ENCODE peak calls at places on chromosomes 4 and X, in eight cellular contexts. One of them, this sample, is unnamed.

GRCh38 chrX:139720136-139720535 is 12.2 kb upstream of the MCF2 start:
- DNase-seq in ascending aorta: no peak
- DNase-seq in T-helper 17 cell: no peak
- DNase-seq in progenitor cell of endocrine pancreas: no peak
- DNase-seq in HTR-8/SVneo: peak; percentile 3
- DNase-seq in astrocyte: peak; percentile 45
- DNase-seq in activated CD4-positive, alpha-beta T cell treated with anti-CD3 and anti-CD28 coated beads, Interleukin-2, amount 50 U/mL, for 1 hour: no peak
- DNase-seq in astrocyte of the spinal cord: peak; percentile 23
- DNase-seq in this sample: peak; percentile 6

GRCh38 chrX:132181364-132181763 is 37.9 kb downstream of the RAP2C start:
- DNase-seq in ascending aorta: no peak
- DNase-seq in T-helper 17 cell: no peak
- DNase-seq in progenitor cell of endocrine pancreas: no peak
- DNase-seq in HTR-8/SVneo: no peak
- DNase-seq in astrocyte: no peak
- DNase-seq in activated CD4-positive, alpha-beta T cell treated with anti-CD3 and anti-CD28 coated beads, Interleukin-2, amount 50 U/mL, for 1 hour: no peak
- DNase-seq in astrocyte of the spinal cord: no peak
- DNase-seq in this sample: no peak

GRCh38 chrX:42247241-42247640 is 323.9 kb upstream of the CASK start:
- DNase-seq in ascending aorta: no peak
- DNase-seq in T-helper 17 cell: no peak
- DNase-seq in progenitor cell of endocrine pancreas: no peak
- DNase-seq in HTR-8/SVneo: no peak
- DNase-seq in astrocyte: peak; percentile 10
- DNase-seq in activated CD4-positive, alpha-beta T cell treated with anti-CD3 and anti-CD28 coated beads, Interleukin-2, amount 50 U/mL, for 1 hour: no peak
- DNase-seq in astrocyte of the spinal cord: no peak
- DNase-seq in this sample: peak; percentile 6

GRCh38 chrX:17608898-17609297 is 128.4 kb upstream of the SCML1 start:
- DNase-seq in ascending aorta: no peak
- DNase-seq in T-helper 17 cell: no peak
- DNase-seq in progenitor cell of endocrine pancreas: no peak
- DNase-seq in HTR-8/SVneo: no peak
- DNase-seq in astrocyte: no peak
- DNase-seq in activated CD4-positive, alpha-beta T cell treated with anti-CD3 and anti-CD28 coated beads, Interleukin-2, amount 50 U/mL, for 1 hour: no peak
- DNase-seq in astrocyte of the spinal cord: no peak
- DNase-seq in this sample: no peak

GRCh38 chr4:154584259-154584658 is 6.3 kb downstream of the FGA start:
- DNase-seq in ascending aorta: no peak
- DNase-seq in T-helper 17 cell: no peak
- DNase-seq in progenitor cell of endocrine pancreas: no peak
- DNase-seq in HTR-8/SVneo: no peak
- DNase-seq in astrocyte: no peak
- DNase-seq in activated CD4-positive, alpha-beta T cell treated with anti-CD3 and anti-CD28 coated beads, Interleukin-2, amount 50 U/mL, for 1 hour: no peak
- DNase-seq in astrocyte of the spinal cord: no peak
- DNase-seq in this sample: no peak

GRCh38 chrX:24515447-24515846 is 50.4 kb downstream of the PDK3 start:
- DNase-seq in ascending aorta: no peak
- DNase-seq in T-helper 17 cell: no peak
- DNase-seq in progenitor cell of endocrine pancreas: no peak
- DNase-seq in HTR-8/SVneo: no peak
- DNase-seq in astrocyte: no peak
- DNase-seq in activated CD4-positive, alpha-beta T cell treated with anti-CD3 and anti-CD28 coated beads, Interleukin-2, amount 50 U/mL, for 1 hour: no peak
- DNase-seq in astrocyte of the spinal cord: peak; percentile 13
- DNase-seq in this sample: no peak

GRCh38 chr4:78622253-78622979 is 70.8 kb downstream of the ANXA3 start:
- DNase-seq in ascending aorta: no peak
- DNase-seq in T-helper 17 cell: no peak
- DNase-seq in progenitor cell of endocrine pancreas: no peak
- DNase-seq in HTR-8/SVneo: peak; percentile 18
- DNase-seq in astrocyte: peak; percentile 70
- DNase-seq in activated CD4-positive, alpha-beta T cell treated with anti-CD3 and anti-CD28 coated beads, Interleukin-2, amount 50 U/mL, for 1 hour: no peak
- DNase-seq in astrocyte of the spinal cord: peak; percentile 39
- DNase-seq in this sample: peak; percentile 44

GRCh38 chr4:127634181-127634580 is 1.4 kb downstream of the INTU start:
- DNase-seq in ascending aorta: no peak
- DNase-seq in T-helper 17 cell: no peak
- DNase-seq in progenitor cell of endocrine pancreas: no peak
- DNase-seq in HTR-8/SVneo: no peak
- DNase-seq in astrocyte: peak; percentile 84
- DNase-seq in activated CD4-positive, alpha-beta T cell treated with anti-CD3 and anti-CD28 coated beads, Interleukin-2, amount 50 U/mL, for 1 hour: no peak
- DNase-seq in astrocyte of the spinal cord: peak; percentile 64
- DNase-seq in this sample: peak; percentile 52

GRCh38 chrX:132025085-132025484 is 2.0 kb downstream of the STK26 start:
- DNase-seq in ascending aorta: no peak
- DNase-seq in T-helper 17 cell: no peak
- DNase-seq in progenitor cell of endocrine pancreas: no peak
- DNase-seq in HTR-8/SVneo: no peak
- DNase-seq in astrocyte: no peak
- DNase-seq in activated CD4-positive, alpha-beta T cell treated with anti-CD3 and anti-CD28 coated beads, Interleukin-2, amount 50 U/mL, for 1 hour: no peak
- DNase-seq in astrocyte of the spinal cord: no peak
- DNase-seq in this sample: no peak

GRCh38 chr4:73234712-73235111 is 23.9 kb downstream of the ANKRD17 start:
- DNase-seq in ascending aorta: no peak
- DNase-seq in T-helper 17 cell: no peak
- DNase-seq in progenitor cell of endocrine pancreas: no peak
- DNase-seq in HTR-8/SVneo: no peak
- DNase-seq in astrocyte: no peak
- DNase-seq in activated CD4-positive, alpha-beta T cell treated with anti-CD3 and anti-CD28 coated beads, Interleukin-2, amount 50 U/mL, for 1 hour: no peak
- DNase-seq in astrocyte of the spinal cord: no peak
- DNase-seq in this sample: no peak

GRCh38 chr4:165217325-165217724 is 10.0 kb downstream of the KLHL2 start:
- DNase-seq in ascending aorta: no peak
- DNase-seq in T-helper 17 cell: no peak
- DNase-seq in progenitor cell of endocrine pancreas: no peak
- DNase-seq in HTR-8/SVneo: no peak
- DNase-seq in astrocyte: no peak
- DNase-seq in activated CD4-positive, alpha-beta T cell treated with anti-CD3 and anti-CD28 coated beads, Interleukin-2, amount 50 U/mL, for 1 hour: no peak
- DNase-seq in astrocyte of the spinal cord: no peak
- DNase-seq in this sample: no peak

GRCh38 chr4:119029847-119030535 is 105.6 kb upstream of the MYOZ2 start:
- DNase-seq in ascending aorta: no peak
- DNase-seq in T-helper 17 cell: no peak
- DNase-seq in progenitor cell of endocrine pancreas: no peak
- DNase-seq in HTR-8/SVneo: no peak
- DNase-seq in astrocyte: no peak
- DNase-seq in activated CD4-positive, alpha-beta T cell treated with anti-CD3 and anti-CD28 coated beads, Interleukin-2, amount 50 U/mL, for 1 hour: no peak
- DNase-seq in astrocyte of the spinal cord: no peak
- DNase-seq in this sample: no peak

This sample was measured in GM03348.